ENCODE peak calls at places on chromosomes 11 and 22, in nine cellular contexts. One of them, this sample, is unnamed. For H3K36me3, the result is how much of the 10 kb centered on the place peaks cover.

GRCh38 chr11:26231252-26231661 is 100.7 kb upstream of the ANO3 start:
- DNase-seq in tibial nerve: no peak
- DNase-seq in SJCRH30: no peak
- DNase-seq in SJSA1: no peak
- DNase-seq in brain microvascular endothelial cell: peak
- DNase-seq in psoas muscle: no peak
- DNase-seq in breast epithelium: no peak
- DNase-seq in GM23248: peak
- DNase-seq in body of pancreas: no peak
- DNase-seq in this sample: no peak

GRCh38 chr22:42468841-42469240 is 36.6 kb upstream of the NFAM1 start:
- DNase-seq in tibial nerve: no peak
- DNase-seq in SJCRH30: no peak
- DNase-seq in SJSA1: no peak
- DNase-seq in brain microvascular endothelial cell: peak
- DNase-seq in psoas muscle: no peak
- DNase-seq in breast epithelium: no peak
- DNase-seq in GM23248: peak
- DNase-seq in body of pancreas: no peak
- DNase-seq in this sample: no peak

GRCh38 chr11:134571301-134571700 is 159.3 kb upstream of the B3GAT1 start:
- DNase-seq in tibial nerve: no peak
- DNase-seq in SJCRH30: no peak
- DNase-seq in SJSA1: no peak
- DNase-seq in brain microvascular endothelial cell: no peak
- DNase-seq in psoas muscle: no peak
- DNase-seq in breast epithelium: no peak
- DNase-seq in GM23248: no peak
- DNase-seq in body of pancreas: no peak
- DNase-seq in this sample: no peak

GRCh38 chr22:27752141-27752540 is 49.4 kb downstream of the MN1 start:
- DNase-seq in tibial nerve: no peak
- DNase-seq in SJCRH30: no peak
- DNase-seq in SJSA1: no peak
- DNase-seq in brain microvascular endothelial cell: no peak
- DNase-seq in psoas muscle: no peak
- DNase-seq in breast epithelium: no peak
- DNase-seq in GM23248: no peak
- DNase-seq in body of pancreas: no peak
- DNase-seq in this sample: no peak

GRCh38 chr22:37752189-37753061 is 55.3 kb upstream of the GCAT start:
- DNase-seq in tibial nerve: peak
- DNase-seq in SJCRH30: peak
- DNase-seq in SJSA1: peak
- DNase-seq in brain microvascular endothelial cell: peak
- DNase-seq in psoas muscle: peak
- DNase-seq in breast epithelium: peak
- DNase-seq in GM23248: peak
- DNase-seq in body of pancreas: peak
- DNase-seq in this sample: peak

GRCh38 chr22:34587357-34588356 is 478.3 kb upstream of the ISX start:
- DNase-seq in tibial nerve: no peak
- DNase-seq in SJCRH30: no peak
- DNase-seq in SJSA1: no peak
- DNase-seq in brain microvascular endothelial cell: no peak
- DNase-seq in psoas muscle: no peak
- DNase-seq in breast epithelium: no peak
- DNase-seq in GM23248: no peak
- DNase-seq in body of pancreas: peak
- DNase-seq in this sample: peak

GRCh38 chr11:61955031-61955415 is 4.9 kb downstream of the BEST1 start:
- DNase-seq in tibial nerve: no peak
- DNase-seq in SJCRH30: peak
- DNase-seq in SJSA1: peak
- DNase-seq in brain microvascular endothelial cell: peak
- DNase-seq in psoas muscle: peak
- DNase-seq in breast epithelium: peak
- DNase-seq in GM23248: peak
- DNase-seq in body of pancreas: no peak
- DNase-seq in this sample: no peak

GRCh38 chr11:110491577-110492352 is 62.0 kb downstream of the FDX1 start:
- DNase-seq in tibial nerve: no peak
- DNase-seq in SJCRH30: peak
- DNase-seq in SJSA1: no peak
- DNase-seq in brain microvascular endothelial cell: no peak
- DNase-seq in psoas muscle: no peak
- DNase-seq in breast epithelium: no peak
- DNase-seq in GM23248: no peak
- DNase-seq in body of pancreas: no peak
- DNase-seq in this sample: no peak

GRCh38 chr11:22674470-22675426 is 8.3 kb downstream of the GAS2 start:
- DNase-seq in tibial nerve: no peak
- DNase-seq in SJCRH30: no peak
- DNase-seq in SJSA1: no peak
- DNase-seq in brain microvascular endothelial cell: no peak
- DNase-seq in psoas muscle: no peak
- DNase-seq in breast epithelium: no peak
- DNase-seq in GM23248: no peak
- DNase-seq in body of pancreas: peak
- DNase-seq in this sample: no peak

GRCh38 chr22:35230839-35231584 is 26.3 kb upstream of the HMGXB4 start:
- DNase-seq in tibial nerve: no peak
- DNase-seq in SJCRH30: peak
- DNase-seq in SJSA1: no peak
- DNase-seq in brain microvascular endothelial cell: no peak
- DNase-seq in psoas muscle: no peak
- DNase-seq in breast epithelium: no peak
- DNase-seq in GM23248: no peak
- DNase-seq in body of pancreas: no peak
- DNase-seq in this sample: no peak

GRCh38 chr11:96015911-96016565 is 92.1 kb upstream of the MTMR2 start:
- DNase-seq in tibial nerve: no peak
- DNase-seq in SJCRH30: peak
- DNase-seq in SJSA1: no peak
- DNase-seq in brain microvascular endothelial cell: no peak
- DNase-seq in psoas muscle: no peak
- DNase-seq in breast epithelium: no peak
- DNase-seq in GM23248: no peak
- DNase-seq in body of pancreas: no peak
- DNase-seq in this sample: no peak

GRCh38 chr22:46545041-46545796 is 7.8 kb upstream of the CELSR1 start:
- DNase-seq in tibial nerve: no peak
- DNase-seq in SJCRH30: no peak
- DNase-seq in SJSA1: no peak
- DNase-seq in brain microvascular endothelial cell: no peak
- DNase-seq in psoas muscle: peak
- DNase-seq in breast epithelium: no peak
- DNase-seq in GM23248: peak
- DNase-seq in body of pancreas: no peak
- DNase-seq in this sample: no peak

GRCh38 chr11:23336961-23337360 is 476.7 kb upstream of the CCDC179 start:
- DNase-seq in tibial nerve: no peak
- DNase-seq in SJCRH30: peak
- DNase-seq in SJSA1: no peak
- DNase-seq in brain microvascular endothelial cell: peak
- DNase-seq in psoas muscle: no peak
- DNase-seq in breast epithelium: no peak
- DNase-seq in GM23248: peak
- DNase-seq in body of pancreas: no peak
- DNase-seq in this sample: no peak

GRCh38 chr11:24082241-24082640 is 414.6 kb upstream of the LUZP2 start:
- DNase-seq in tibial nerve: no peak
- DNase-seq in SJCRH30: no peak
- DNase-seq in SJSA1: no peak
- DNase-seq in brain microvascular endothelial cell: no peak
- DNase-seq in psoas muscle: no peak
- DNase-seq in breast epithelium: no peak
- DNase-seq in GM23248: no peak
- DNase-seq in body of pancreas: no peak
- DNase-seq in this sample: no peak

GRCh38 chr11:132914600-132914999 is 617.7 kb downstream of the OPCML start:
- DNase-seq in tibial nerve: no peak
- DNase-seq in SJCRH30: no peak
- DNase-seq in SJSA1: no peak
- DNase-seq in brain microvascular endothelial cell: no peak
- DNase-seq in psoas muscle: no peak
- DNase-seq in breast epithelium: no peak
- DNase-seq in GM23248: no peak
- DNase-seq in body of pancreas: no peak
- DNase-seq in this sample: no peak

GRCh38 chr11:103997082-103997481 is 39.4 kb upstream of the DDI1 start:
- DNase-seq in tibial nerve: no peak
- DNase-seq in SJCRH30: no peak
- DNase-seq in SJSA1: no peak
- DNase-seq in brain microvascular endothelial cell: no peak
- DNase-seq in psoas muscle: no peak
- DNase-seq in breast epithelium: no peak
- DNase-seq in GM23248: no peak
- DNase-seq in body of pancreas: no peak
- DNase-seq in this sample: no peak

GRCh38 chr22:20131856-20132685 is 467 bp downstream of the ZDHHC8 start:
- DNase-seq in tibial nerve: no peak
- DNase-seq in SJCRH30: no peak
- DNase-seq in SJSA1: no peak
- DNase-seq in brain microvascular endothelial cell: no peak
- DNase-seq in psoas muscle: peak
- DNase-seq in breast epithelium: no peak
- DNase-seq in GM23248: peak
- DNase-seq in body of pancreas: peak
- DNase-seq in this sample: no peak
- H3K27ac ChIP-seq in tibial nerve: peak
- H3K27ac ChIP-seq in SJCRH30: no peak
- H3K27ac ChIP-seq in SJSA1: no peak
- H3K27ac ChIP-seq in brain microvascular endothelial cell: peak
- H3K27ac ChIP-seq in psoas muscle: peak
- H3K27ac ChIP-seq in breast epithelium: peak
- H3K27ac ChIP-seq in GM23248: peak
- H3K27ac ChIP-seq in body of pancreas: peak
- H3K27ac ChIP-seq in this sample: peak

GRCh38 chr22:19517919-19518567 is 6.2 kb downstream of the CLDN5 start:
- DNase-seq in tibial nerve: no peak
- DNase-seq in SJCRH30: no peak
- DNase-seq in SJSA1: peak
- DNase-seq in brain microvascular endothelial cell: no peak
- DNase-seq in psoas muscle: no peak
- DNase-seq in breast epithelium: no peak
- DNase-seq in GM23248: no peak
- DNase-seq in body of pancreas: no peak
- DNase-seq in this sample: no peak

GRCh38 chr22:19515654-19516377 is 8.4 kb downstream of the CLDN5 start:
- DNase-seq in tibial nerve: no peak
- DNase-seq in SJCRH30: no peak
- DNase-seq in SJSA1: peak
- DNase-seq in brain microvascular endothelial cell: no peak
- DNase-seq in psoas muscle: no peak
- DNase-seq in breast epithelium: no peak
- DNase-seq in GM23248: no peak
- DNase-seq in body of pancreas: no peak
- DNase-seq in this sample: no peak

GRCh38 chr22:19518568-19519030 is 5.6 kb downstream of the CLDN5 start:
- DNase-seq in tibial nerve: no peak
- DNase-seq in SJCRH30: no peak
- DNase-seq in SJSA1: no peak
- DNase-seq in brain microvascular endothelial cell: no peak
- DNase-seq in psoas muscle: no peak
- DNase-seq in breast epithelium: no peak
- DNase-seq in GM23248: no peak
- DNase-seq in body of pancreas: no peak
- DNase-seq in this sample: no peak

GRCh38 chr22:19516378-19517170 is 7.6 kb downstream of the CLDN5 start:
- DNase-seq in tibial nerve: no peak
- DNase-seq in SJCRH30: no peak
- DNase-seq in SJSA1: peak
- DNase-seq in brain microvascular endothelial cell: no peak
- DNase-seq in psoas muscle: no peak
- DNase-seq in breast epithelium: no peak
- DNase-seq in GM23248: no peak
- DNase-seq in body of pancreas: no peak
- DNase-seq in this sample: no peak

GRCh38 chr22:19517171-19517500 is 7.1 kb downstream of the CLDN5 start:
- DNase-seq in tibial nerve: no peak
- DNase-seq in SJCRH30: no peak
- DNase-seq in SJSA1: no peak
- DNase-seq in brain microvascular endothelial cell: no peak
- DNase-seq in psoas muscle: no peak
- DNase-seq in breast epithelium: no peak
- DNase-seq in GM23248: no peak
- DNase-seq in body of pancreas: no peak
- DNase-seq in this sample: no peak
- H3K36me3 ChIP-seq in tibial nerve: under half
- H3K36me3 ChIP-seq in SJCRH30: under half
- H3K36me3 ChIP-seq in SJSA1: half or more
- H3K36me3 ChIP-seq in brain microvascular endothelial cell: under half
- H3K36me3 ChIP-seq in psoas muscle: under half
- H3K36me3 ChIP-seq in breast epithelium: under half
- H3K36me3 ChIP-seq in GM23248: under half
- H3K36me3 ChIP-seq in body of pancreas: under half
- H3K36me3 ChIP-seq in this sample: under half

GRCh38 chr22:32031466-32031865 is 11.6 kb upstream of the SLC5A1 start:
- DNase-seq in tibial nerve: no peak
- DNase-seq in SJCRH30: no peak
- DNase-seq in SJSA1: no peak
- DNase-seq in brain microvascular endothelial cell: no peak
- DNase-seq in psoas muscle: no peak
- DNase-seq in breast epithelium: no peak
- DNase-seq in GM23248: no peak
- DNase-seq in body of pancreas: no peak
- DNase-seq in this sample: no peak

GRCh38 chr22:32034275-32034674 is 8.8 kb upstream of the SLC5A1 start:
- DNase-seq in tibial nerve: no peak
- DNase-seq in SJCRH30: no peak
- DNase-seq in SJSA1: no peak
- DNase-seq in brain microvascular endothelial cell: no peak
- DNase-seq in psoas muscle: no peak
- DNase-seq in breast epithelium: no peak
- DNase-seq in GM23248: no peak
- DNase-seq in body of pancreas: no peak
- DNase-seq in this sample: no peak

GRCh38 chr22:32024791-32025190 is 18.3 kb upstream of the SLC5A1 start:
- DNase-seq in tibial nerve: no peak
- DNase-seq in SJCRH30: no peak
- DNase-seq in SJSA1: no peak
- DNase-seq in brain microvascular endothelial cell: peak
- DNase-seq in psoas muscle: no peak
- DNase-seq in breast epithelium: no peak
- DNase-seq in GM23248: peak
- DNase-seq in body of pancreas: no peak
- DNase-seq in this sample: no peak

GRCh38 chr22:32030508-32031247 is 12.4 kb upstream of the SLC5A1 start:
- DNase-seq in tibial nerve: no peak
- DNase-seq in SJCRH30: no peak
- DNase-seq in SJSA1: no peak
- DNase-seq in brain microvascular endothelial cell: no peak
- DNase-seq in psoas muscle: no peak
- DNase-seq in breast epithelium: no peak
- DNase-seq in GM23248: no peak
- DNase-seq in body of pancreas: no peak
- DNase-seq in this sample: no peak
- H3K27ac ChIP-seq in tibial nerve: no peak
- H3K27ac ChIP-seq in SJCRH30: no peak
- H3K27ac ChIP-seq in SJSA1: no peak
- H3K27ac ChIP-seq in brain microvascular endothelial cell: no peak
- H3K27ac ChIP-seq in psoas muscle: no peak
- H3K27ac ChIP-seq in breast epithelium: no peak
- H3K27ac ChIP-seq in GM23248: no peak
- H3K27ac ChIP-seq in body of pancreas: no peak
- H3K27ac ChIP-seq in this sample: no peak

GRCh38 chr11:68574308-68574707 is 110.0 kb upstream of the GAL start:
- DNase-seq in tibial nerve: no peak
- DNase-seq in SJCRH30: no peak
- DNase-seq in SJSA1: peak
- DNase-seq in brain microvascular endothelial cell: peak
- DNase-seq in psoas muscle: no peak
- DNase-seq in breast epithelium: no peak
- DNase-seq in GM23248: peak
- DNase-seq in body of pancreas: no peak
- DNase-seq in this sample: no peak
- H3K36me3 ChIP-seq in tibial nerve: under half
- H3K36me3 ChIP-seq in SJCRH30: half or more
- H3K36me3 ChIP-seq in SJSA1: half or more
- H3K36me3 ChIP-seq in brain microvascular endothelial cell: under half
- H3K36me3 ChIP-seq in psoas muscle: under half
- H3K36me3 ChIP-seq in breast epithelium: under half
- H3K36me3 ChIP-seq in GM23248: under half
- H3K36me3 ChIP-seq in body of pancreas: under half
- H3K36me3 ChIP-seq in this sample: under half

This sample was measured in prostate gland.